ENCODE peak calls at places on chromosomes 13 and 19, in five cellular contexts. One of them, this sample, is unnamed.

GRCh38 chr19:15025237-15025636 is 24.0 kb upstream of the CASP14 start:
- DNase-seq in uterus: no peak
- DNase-seq in mammary epithelial cell: peak; percentile 28
- DNase-seq in thoracic aorta: no peak
- DNase-seq in left ventricle myocardium inferior: no peak
- DNase-seq in this sample: peak; percentile 36

GRCh38 chr13:106490887-106491321 is 44.6 kb downstream of the EFNB2 start:
- DNase-seq in mammary epithelial cell: no peak
- DNase-seq in left ventricle myocardium inferior: no peak
- DNase-seq in uterus: no peak
- DNase-seq in thoracic aorta: no peak
- DNase-seq in this sample: no peak

GRCh38 chr13:50788551-50788950 is 54.9 kb downstream of the DLEU7 start:
- DNase-seq in thoracic aorta: no peak
- DNase-seq in mammary epithelial cell: peak; percentile 9
- DNase-seq in uterus: no peak
- DNase-seq in left ventricle myocardium inferior: no peak
- DNase-seq in this sample: no peak

GRCh38 chr13:71871844-71872243 is 4.8 kb upstream of the DACH1 start:
- DNase-seq in thoracic aorta: no peak
- DNase-seq in mammary epithelial cell: no peak
- DNase-seq in left ventricle myocardium inferior: no peak
- DNase-seq in uterus: no peak
- DNase-seq in this sample: no peak

GRCh38 chr13:20441879-20442278 is 83.8 kb downstream of the CRYL1 start:
- DNase-seq in mammary epithelial cell: peak; percentile 89
- DNase-seq in left ventricle myocardium inferior: no peak
- DNase-seq in thoracic aorta: no peak
- DNase-seq in uterus: no peak
- DNase-seq in this sample: peak; percentile 31

GRCh38 chr19:57632987-57633831 is at the start of gene ZNF211:
- DNase-seq in left ventricle myocardium inferior: peak; percentile 94
- DNase-seq in thoracic aorta: peak; percentile 64
- DNase-seq in mammary epithelial cell: peak; percentile 89
- DNase-seq in uterus: peak; percentile 91
- DNase-seq in this sample: peak; percentile 96

GRCh38 chr19:3606174-3606689 is 443 bp downstream of the TBXA2R start:
- DNase-seq in thoracic aorta: no peak
- DNase-seq in uterus: no peak
- DNase-seq in mammary epithelial cell: no peak
- DNase-seq in left ventricle myocardium inferior: no peak
- DNase-seq in this sample: no peak

GRCh38 chr13:76239031-76239680 is 603.0 kb downstream of the LMO7 start:
- DNase-seq in uterus: no peak
- DNase-seq in thoracic aorta: no peak
- DNase-seq in left ventricle myocardium inferior: no peak
- DNase-seq in mammary epithelial cell: no peak
- DNase-seq in this sample: no peak

GRCh38 chr19:53389591-53390377 is 5.2 kb upstream of the ZNF765 start:
- DNase-seq in mammary epithelial cell: no peak
- DNase-seq in thoracic aorta: no peak
- DNase-seq in left ventricle myocardium inferior: no peak
- DNase-seq in uterus: no peak
- DNase-seq in this sample: no peak

GRCh38 chr13:106155411-106155810 is 380.1 kb downstream of the EFNB2 start:
- DNase-seq in mammary epithelial cell: peak; percentile 87
- DNase-seq in uterus: no peak
- DNase-seq in thoracic aorta: no peak
- DNase-seq in left ventricle myocardium inferior: no peak
- DNase-seq in this sample: peak; percentile 38

GRCh38 chr19:45667620-45668341 is at the start of gene GIPR:
- DNase-seq in left ventricle myocardium inferior: peak; percentile 57
- DNase-seq in uterus: no peak
- DNase-seq in thoracic aorta: no peak
- DNase-seq in mammary epithelial cell: peak; percentile 79
- DNase-seq in this sample: peak; percentile 26

DNA sequence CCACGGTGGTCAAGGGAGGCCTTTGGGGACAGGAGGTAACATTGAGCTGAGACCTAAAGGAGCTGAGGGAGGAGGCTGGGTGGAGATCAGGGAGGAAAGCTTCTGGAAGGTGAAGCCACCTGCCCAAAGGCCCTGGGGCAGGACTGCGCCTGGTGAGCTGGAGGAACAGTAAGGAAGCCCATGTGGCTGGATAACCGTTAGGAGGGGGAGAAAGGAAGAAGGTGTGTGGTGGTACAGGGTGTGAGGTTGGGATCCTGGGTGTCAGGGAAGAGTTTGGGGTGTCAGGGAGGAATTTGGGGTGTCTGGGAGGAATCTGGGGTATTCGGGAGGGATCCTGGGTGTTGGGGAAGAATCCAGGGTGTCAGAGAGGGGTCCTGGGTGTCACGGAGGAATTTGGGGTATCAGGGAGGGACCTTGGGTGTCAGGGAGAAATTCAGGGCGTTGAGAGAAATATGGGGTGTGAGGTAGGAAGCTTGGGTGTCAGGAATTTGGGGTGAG is 695 bp downstream of the TICAM1 start:
- DNase-seq in mammary epithelial cell: no peak
- DNase-seq in uterus: no peak
- DNase-seq in left ventricle myocardium inferior: no peak
- DNase-seq in thoracic aorta: no peak
- DNase-seq in this sample: peak; percentile 28
- H3K27ac ChIP-seq in mammary epithelial cell: peak overlapping the region; percentile 81
- H3K27ac ChIP-seq in uterus: peak overlapping the region; percentile 94
- H3K27ac ChIP-seq in left ventricle myocardium inferior: peak overlapping the region; percentile 93
- H3K27ac ChIP-seq in thoracic aorta: peak overlapping the region; percentile 94
- H3K27ac ChIP-seq in this sample: peak overlapping the region; percentile 86

DNA sequence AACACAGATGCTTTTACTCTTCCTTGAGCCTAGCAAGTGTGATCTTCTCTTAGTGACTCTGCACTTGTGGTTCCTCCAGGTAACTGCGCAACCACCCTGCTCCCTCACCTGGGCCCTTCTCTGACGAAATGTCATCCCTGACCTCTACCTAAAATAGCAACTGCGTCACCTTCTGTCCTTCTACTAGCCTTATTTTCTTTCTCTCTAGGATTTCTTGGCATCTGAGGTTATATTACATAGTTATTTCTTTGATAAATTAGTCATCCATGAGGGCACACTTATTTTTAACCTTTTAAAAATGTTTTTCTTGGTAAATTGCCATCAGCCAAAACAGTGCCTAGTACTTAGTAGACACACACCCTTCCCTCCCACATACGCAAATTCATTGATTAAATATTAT is 355.5 kb downstream of the ENOX1 start:
- DNase-seq in mammary epithelial cell: peak; percentile 0
- DNase-seq in left ventricle myocardium inferior: no peak
- DNase-seq in uterus: no peak
- DNase-seq in thoracic aorta: no peak
- DNase-seq in this sample: no peak
- TF ChIP-seq CTCF in mammary epithelial cell: no peak
- TF ChIP-seq CTCF in left ventricle myocardium inferior: no peak
- TF ChIP-seq CTCF in uterus: no peak
- TF ChIP-seq CTCF in thoracic aorta: no peak
- TF ChIP-seq CTCF in this sample: no peak

DNA sequence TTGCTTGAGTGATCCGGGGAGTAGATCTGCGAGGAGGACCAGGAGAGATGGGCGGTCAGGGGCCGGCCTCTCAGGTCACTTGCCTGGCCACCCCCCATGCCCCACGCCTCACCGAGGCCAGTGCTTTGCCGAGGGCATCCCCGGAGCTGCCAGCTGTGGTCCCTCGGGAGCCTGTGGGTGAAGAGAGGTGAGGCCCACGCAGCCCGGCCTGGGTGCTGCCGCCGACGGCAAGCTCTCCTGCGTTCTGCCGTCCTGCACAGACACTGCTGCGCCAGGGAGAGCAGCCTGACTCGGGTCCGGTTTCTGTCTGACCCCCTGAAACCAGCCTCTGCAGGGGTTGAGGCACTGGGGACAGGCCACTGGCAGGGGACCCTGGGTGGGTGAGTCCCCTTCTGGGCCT is 15.8 kb upstream of the UQCR11 start:
- DNase-seq in left ventricle myocardium inferior: no peak
- DNase-seq in uterus: no peak
- DNase-seq in thoracic aorta: no peak
- DNase-seq in mammary epithelial cell: no peak
- DNase-seq in this sample: no peak
- H3K27ac ChIP-seq in left ventricle myocardium inferior: no peak overlapping the region
- H3K27ac ChIP-seq in uterus: no peak overlapping the region
- H3K27ac ChIP-seq in thoracic aorta: no peak overlapping the region
- H3K27ac ChIP-seq in mammary epithelial cell: no peak overlapping the region
- H3K27ac ChIP-seq in this sample: no peak overlapping the region

GRCh38 chr13:65656740-65657329 is 1573.3 kb downstream of the PCDH9 start:
- DNase-seq in mammary epithelial cell: no peak
- DNase-seq in left ventricle myocardium inferior: no peak
- DNase-seq in thoracic aorta: no peak
- DNase-seq in uterus: no peak
- DNase-seq in this sample: peak; percentile 2
- TF ChIP-seq CTCF in mammary epithelial cell: peak; percentile 60
- TF ChIP-seq CTCF in left ventricle myocardium inferior: peak; percentile 63
- TF ChIP-seq CTCF in thoracic aorta: peak; percentile 38
- TF ChIP-seq CTCF in uterus: no peak
- TF ChIP-seq CTCF in this sample: peak; percentile 68

GRCh38 chr13:100440756-100441421 is 147.7 kb downstream of the GGACT start:
- DNase-seq in uterus: no peak
- DNase-seq in mammary epithelial cell: no peak
- DNase-seq in left ventricle myocardium inferior: no peak
- DNase-seq in thoracic aorta: no peak
- DNase-seq in this sample: no peak
- H3K27ac ChIP-seq in uterus: no peak overlapping the region
- H3K27ac ChIP-seq in mammary epithelial cell: no peak overlapping the region
- H3K27ac ChIP-seq in left ventricle myocardium inferior: peak overlapping the region; percentile 23
- H3K27ac ChIP-seq in thoracic aorta: peak overlapping the region; percentile 19
- H3K27ac ChIP-seq in this sample: no peak overlapping the region

DNA sequence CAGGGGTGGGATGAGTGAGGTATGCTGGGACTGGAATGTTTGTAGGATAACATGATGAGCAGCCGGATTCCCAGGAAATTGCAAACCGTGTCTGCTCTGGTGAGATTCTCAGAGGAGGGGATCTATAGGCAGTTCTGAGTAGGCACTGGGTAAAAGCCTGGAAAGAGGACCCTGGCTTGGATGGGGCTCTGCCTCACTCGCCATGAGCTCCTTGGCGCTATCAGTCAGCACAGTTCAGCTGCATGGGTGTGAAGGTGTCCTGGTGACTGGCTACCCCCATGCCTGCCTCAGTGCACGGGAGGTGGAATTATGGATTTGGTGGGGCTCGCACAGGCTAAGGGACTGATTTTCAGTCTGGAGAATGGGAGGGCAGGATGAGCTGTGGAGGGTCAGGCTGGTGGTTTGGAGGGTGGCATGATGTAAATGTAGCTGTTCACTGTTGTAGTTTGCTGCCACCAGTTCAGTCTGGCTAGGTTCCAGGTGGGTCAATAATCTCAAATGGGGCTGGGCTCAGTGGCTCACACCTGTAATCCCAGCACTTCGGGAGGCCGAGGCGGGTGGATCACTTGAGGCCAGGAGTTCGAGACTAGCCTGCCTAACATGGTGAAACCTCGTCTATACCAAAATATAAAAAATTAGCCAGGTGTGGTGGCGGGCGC is 9.2 kb upstream of the ZNF627 start:
- DNase-seq in left ventricle myocardium inferior: no peak
- DNase-seq in thoracic aorta: no peak
- DNase-seq in uterus: no peak
- DNase-seq in mammary epithelial cell: no peak
- DNase-seq in this sample: no peak
- TF ChIP-seq CTCF in left ventricle myocardium inferior: no peak
- TF ChIP-seq CTCF in thoracic aorta: no peak
- TF ChIP-seq CTCF in uterus: no peak
- TF ChIP-seq CTCF in mammary epithelial cell: no peak
- TF ChIP-seq CTCF in this sample: peak; percentile 32

DNA sequence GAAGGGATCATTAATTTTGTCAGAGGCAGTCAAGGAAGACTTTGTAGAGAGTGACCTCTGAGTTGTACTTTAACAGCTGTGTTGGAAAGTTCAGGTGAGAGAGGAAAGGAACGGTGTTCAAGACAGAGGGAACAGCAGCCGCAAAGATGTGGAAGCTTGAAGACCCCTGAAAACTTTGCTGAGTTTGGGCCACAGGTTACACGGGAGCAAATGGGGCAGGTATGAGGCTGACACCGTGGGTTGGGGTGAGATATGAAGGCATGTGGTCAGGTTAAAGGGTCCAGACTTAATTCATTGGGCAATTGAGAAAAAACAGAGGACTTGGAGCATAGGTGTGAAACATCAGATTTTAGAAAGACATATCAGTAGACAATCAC is 72.0 kb upstream of the SERP2 start:
- DNase-seq in left ventricle myocardium inferior: no peak
- DNase-seq in thoracic aorta: no peak
- DNase-seq in uterus: no peak
- DNase-seq in mammary epithelial cell: no peak
- DNase-seq in this sample: no peak
- H3K27ac ChIP-seq in left ventricle myocardium inferior: peak overlapping the region; percentile 83
- H3K27ac ChIP-seq in thoracic aorta: peak overlapping the region; percentile 40
- H3K27ac ChIP-seq in uterus: peak overlapping the region; percentile 83
- H3K27ac ChIP-seq in mammary epithelial cell: peak overlapping the region; percentile 84
- H3K27ac ChIP-seq in this sample: peak overlapping the region; percentile 78

GRCh38 chr19:38849746-38850230 is at the start of gene HNRNPL:
- DNase-seq in left ventricle myocardium inferior: no peak
- DNase-seq in uterus: peak; percentile 99
- DNase-seq in thoracic aorta: no peak
- DNase-seq in mammary epithelial cell: no peak
- DNase-seq in this sample: peak; percentile 99
- TF ChIP-seq CTCF in left ventricle myocardium inferior: peak; percentile 68
- TF ChIP-seq CTCF in uterus: peak; percentile 50
- TF ChIP-seq CTCF in thoracic aorta: no peak
- TF ChIP-seq CTCF in mammary epithelial cell: peak; percentile 62
- TF ChIP-seq CTCF in this sample: no peak

GRCh38 chr19:33900817-33901216 is 104.1 kb downstream of the KCTD15 start:
- DNase-seq in uterus: no peak
- DNase-seq in left ventricle myocardium inferior: no peak
- DNase-seq in mammary epithelial cell: no peak
- DNase-seq in thoracic aorta: no peak
- DNase-seq in this sample: no peak
- H3K27ac ChIP-seq in uterus: no peak overlapping the region
- H3K27ac ChIP-seq in left ventricle myocardium inferior: peak overlapping the region; percentile 33
- H3K27ac ChIP-seq in mammary epithelial cell: no peak overlapping the region
- H3K27ac ChIP-seq in thoracic aorta: no peak overlapping the region
- H3K27ac ChIP-seq in this sample: no peak overlapping the region